ENCODE peak calls at places on chromosomes 16 and 17, in five cellular contexts. One of them, this sample, is unnamed.
A peak's percentile ranks its signal among the peaks of the same experiment; 100 is the strongest.

GRCh38 chr16:51849715-51850114 is 697.2 kb downstream of the TOX3 start:
- DNase-seq in stomach: no peak
- DNase-seq in DMS 273 treated with DMSO at 0.1 percent for 48 hours: no peak
- DNase-seq in aorta: no peak
- DNase-seq in NCI-H1105: no peak
- DNase-seq in this sample: no peak

GRCh38 chr16:30761427-30761927 is 385 bp downstream of the CFAP119 start:
- DNase-seq in stomach: no peak
- DNase-seq in DMS 273 treated with DMSO at 0.1 percent for 48 hours: peak; percentile 48
- DNase-seq in aorta: no peak
- DNase-seq in NCI-H1105: peak; percentile 15
- DNase-seq in this sample: peak; percentile 63

GRCh38 chr16:11507991-11508390 is 78.7 kb downstream of the LITAF start:
- DNase-seq in stomach: no peak
- DNase-seq in DMS 273 treated with DMSO at 0.1 percent for 48 hours: no peak
- DNase-seq in aorta: no peak
- DNase-seq in NCI-H1105: no peak
- DNase-seq in this sample: no peak

GRCh38 chr16:87291944-87292343 is 25.2 kb downstream of the C16orf95 start:
- DNase-seq in stomach: no peak
- DNase-seq in DMS 273 treated with DMSO at 0.1 percent for 48 hours: no peak
- DNase-seq in aorta: no peak
- DNase-seq in NCI-H1105: no peak
- DNase-seq in this sample: no peak

GRCh38 chr16:89174055-89174827 is 2.7 kb downstream of the CDH15 start:
- DNase-seq in stomach: no peak
- DNase-seq in DMS 273 treated with DMSO at 0.1 percent for 48 hours: no peak
- DNase-seq in aorta: no peak
- DNase-seq in NCI-H1105: no peak
- DNase-seq in this sample: no peak

GRCh38 chr17:67431210-67432015 is 54.3 kb downstream of the PITPNC1 start:
- DNase-seq in stomach: no peak
- DNase-seq in DMS 273 treated with DMSO at 0.1 percent for 48 hours: no peak
- DNase-seq in aorta: no peak
- DNase-seq in NCI-H1105: no peak
- DNase-seq in this sample: no peak

GRCh38 chr17:2853111-2853721 is 57.0 kb downstream of the RAP1GAP2 start:
- DNase-seq in stomach: peak; percentile 68
- DNase-seq in DMS 273 treated with DMSO at 0.1 percent for 48 hours: no peak
- DNase-seq in aorta: peak; percentile 91
- DNase-seq in NCI-H1105: no peak
- DNase-seq in this sample: no peak

GRCh38 chr17:77186141-77186604 is 45.4 kb downstream of the SEC14L1 start:
- DNase-seq in stomach: no peak
- DNase-seq in DMS 273 treated with DMSO at 0.1 percent for 48 hours: no peak
- DNase-seq in aorta: no peak
- DNase-seq in NCI-H1105: no peak
- DNase-seq in this sample: no peak

GRCh38 chr16:28587386-28587785 is 9.5 kb downstream of the SULT1A2 start:
- DNase-seq in stomach: no peak
- DNase-seq in DMS 273 treated with DMSO at 0.1 percent for 48 hours: no peak
- DNase-seq in aorta: no peak
- DNase-seq in NCI-H1105: no peak
- DNase-seq in this sample: no peak

This sample was measured in naive B cell.